ENCODE peak calls at places on chromosomes 11 and 22, in eight cellular contexts. G is AG09309; F is activated T-helper 1 cell treated with anti-CD3 and anti-CD28 coated beads, Interleukin-2, amount 50 U/mL, for 16 hours; B is CD4-positive, alpha-beta T cell; L is NCI-H2081; H is PC-3; A is HCT116; O is MCF 10A. Y is an unnamed sample.

GRCh38 chr11:66266378-66267038 is 1.9 kb upstream of the RAB1B start:
- DNase-seq in G (no peak), F (no peak), B (no peak), L (no peak), H (no peak), A (no peak), O (no peak), Y (no peak)

GRCh38 chr11:104092744-104093143 is 56.3 kb downstream of the DDI1 start:
- DNase-seq in G (no peak), F (no peak), B (no peak), L (no peak), H (no peak), A (no peak), O (no peak), Y (no peak)

GRCh38 chr11:130868865-130869264 is 47.4 kb downstream of the SNX19 start:
- DNase-seq in G (no peak), F (no peak), B (no peak), L (no peak), H (no peak), A (no peak), O (no peak), Y (no peak)

GRCh38 chr11:73012121-73012863 is 129.8 kb downstream of the FCHSD2 start:
- DNase-seq in G (no peak), F (no peak), B (no peak), L (no peak), H (no peak), A (no peak), O (no peak), Y (no peak)

GRCh38 chr22:26229910-26230309 is 60.6 kb downstream of the SEZ6L start:
- DNase-seq in G (no peak), F (no peak), B (no peak), L (no peak), H (no peak), A (no peak), O (no peak), Y (no peak)

GRCh38 chr22:25661067-25661466 is 80.9 kb upstream of the MYO18B start:
- DNase-seq in G (no peak), F (no peak), B (no peak), L (no peak), H (no peak), A (no peak), O (no peak), Y (no peak)

GRCh38 chr22:29004647-29005371 is 56.8 kb downstream of the C22orf31 start:
- DNase-seq in G (no peak), F (no peak), B (no peak), L (no peak), H (no peak), A (peak), O (no peak), Y (peak)

GRCh38 chr11:73647459-73648100 is 1.2 kb downstream of the PLEKHB1 start:
- DNase-seq in G (no peak), F (peak), B (peak), L (peak), H (peak), A (peak), O (peak), Y (peak)

GRCh38 chr11:97990162-97990920 is 1030.4 kb upstream of the CNTN5 start:
- DNase-seq in G (no peak), F (no peak), B (no peak), L (no peak), H (peak), A (no peak), O (no peak), Y (no peak)

Y was measured in NCI-H510A.